ENCODE peak calls at places on chromosomes 13 and 19, in eight cellular contexts. One of them, this sample, is unnamed. For H3K4me1 and H3K36me3, the result is how much of the 10 kb centered on the place peaks cover.

GRCh38 chr13:32153056-32153455 is 121.5 kb downstream of the FRY start:
- DNase-seq in neural progenitor cell: no peak
- DNase-seq in prostate gland: no peak
- DNase-seq in uterus: no peak
- DNase-seq in heart right ventricle: no peak
- DNase-seq in aorta: no peak
- DNase-seq in effector memory CD4-positive, alpha-beta T cell: no peak
- DNase-seq in thoracic aorta: no peak
- DNase-seq in this sample: no peak

GRCh38 chr13:90068658-90069057 is 1278.8 kb upstream of the MIR17HG start:
- DNase-seq in neural progenitor cell: no peak
- DNase-seq in prostate gland: no peak
- DNase-seq in uterus: no peak
- DNase-seq in heart right ventricle: no peak
- DNase-seq in aorta: no peak
- DNase-seq in effector memory CD4-positive, alpha-beta T cell: no peak
- DNase-seq in thoracic aorta: no peak
- DNase-seq in this sample: no peak

GRCh38 chr13:75124415-75124814 is 357.6 kb downstream of the TBC1D4 start:
- DNase-seq in neural progenitor cell: no peak
- DNase-seq in prostate gland: no peak
- DNase-seq in uterus: no peak
- DNase-seq in heart right ventricle: no peak
- DNase-seq in aorta: no peak
- DNase-seq in effector memory CD4-positive, alpha-beta T cell: no peak
- DNase-seq in thoracic aorta: no peak
- DNase-seq in this sample: no peak

GRCh38 chr19:1672038-1672768 is 19.8 kb upstream of the TCF3 start:
- DNase-seq in neural progenitor cell: peak
- DNase-seq in prostate gland: no peak
- DNase-seq in uterus: no peak
- DNase-seq in heart right ventricle: peak
- DNase-seq in aorta: no peak
- DNase-seq in effector memory CD4-positive, alpha-beta T cell: no peak
- DNase-seq in thoracic aorta: no peak
- DNase-seq in this sample: no peak

GRCh38 chr13:85430216-85430615 is 369.0 kb downstream of the SLITRK6 start:
- DNase-seq in neural progenitor cell: no peak
- DNase-seq in prostate gland: no peak
- DNase-seq in uterus: no peak
- DNase-seq in heart right ventricle: no peak
- DNase-seq in aorta: no peak
- DNase-seq in effector memory CD4-positive, alpha-beta T cell: no peak
- DNase-seq in thoracic aorta: no peak
- DNase-seq in this sample: no peak

GRCh38 chr19:1466461-1467227 is 12.4 kb downstream of the C19orf25 start:
- DNase-seq in neural progenitor cell: peak
- DNase-seq in prostate gland: no peak
- DNase-seq in uterus: no peak
- DNase-seq in heart right ventricle: peak
- DNase-seq in aorta: no peak
- DNase-seq in effector memory CD4-positive, alpha-beta T cell: no peak
- DNase-seq in thoracic aorta: no peak
- DNase-seq in this sample: no peak

GRCh38 chr13:36875955-36876354 is 44.1 kb downstream of the SMAD9 start:
- DNase-seq in neural progenitor cell: no peak
- DNase-seq in prostate gland: no peak
- DNase-seq in uterus: no peak
- DNase-seq in heart right ventricle: no peak
- DNase-seq in aorta: no peak
- DNase-seq in effector memory CD4-positive, alpha-beta T cell: no peak
- DNase-seq in thoracic aorta: no peak
- DNase-seq in this sample: no peak

GRCh38 chr19:27676877-27677276 is 1536.1 kb downstream of the UQCRFS1 start:
- DNase-seq in neural progenitor cell: no peak
- DNase-seq in prostate gland: no peak
- DNase-seq in uterus: no peak
- DNase-seq in heart right ventricle: no peak
- DNase-seq in aorta: no peak
- DNase-seq in effector memory CD4-positive, alpha-beta T cell: no peak
- DNase-seq in thoracic aorta: no peak
- DNase-seq in this sample: no peak

GRCh38 chr19:398719-399118 is 10.2 kb downstream of the C2CD4C start:
- DNase-seq in neural progenitor cell: no peak
- DNase-seq in prostate gland: no peak
- DNase-seq in uterus: peak
- DNase-seq in heart right ventricle: no peak
- DNase-seq in aorta: peak
- DNase-seq in effector memory CD4-positive, alpha-beta T cell: no peak
- DNase-seq in thoracic aorta: no peak
- DNase-seq in this sample: no peak

GRCh38 chr19:13350761-13351160 is 155.5 kb downstream of the CACNA1A start:
- DNase-seq in neural progenitor cell: no peak
- DNase-seq in prostate gland: no peak
- DNase-seq in uterus: no peak
- DNase-seq in heart right ventricle: no peak
- DNase-seq in aorta: no peak
- DNase-seq in effector memory CD4-positive, alpha-beta T cell: no peak
- DNase-seq in thoracic aorta: no peak
- DNase-seq in this sample: no peak

GRCh38 chr13:44516771-44517170 is 59.4 kb downstream of the TSC22D1 start:
- DNase-seq in neural progenitor cell: peak
- DNase-seq in prostate gland: no peak
- DNase-seq in uterus: no peak
- DNase-seq in heart right ventricle: no peak
- DNase-seq in aorta: no peak
- DNase-seq in effector memory CD4-positive, alpha-beta T cell: no peak
- DNase-seq in thoracic aorta: no peak
- DNase-seq in this sample: peak

GRCh38 chr13:67392014-67392413 is 161.9 kb upstream of the PCDH9 start:
- DNase-seq in neural progenitor cell: no peak
- DNase-seq in prostate gland: no peak
- DNase-seq in uterus: no peak
- DNase-seq in heart right ventricle: no peak
- DNase-seq in aorta: no peak
- DNase-seq in effector memory CD4-positive, alpha-beta T cell: no peak
- DNase-seq in thoracic aorta: no peak
- DNase-seq in this sample: no peak

GRCh38 chr13:110462091-110462490 is 99.4 kb downstream of the RAB20 start:
- DNase-seq in neural progenitor cell: no peak
- DNase-seq in prostate gland: no peak
- DNase-seq in uterus: no peak
- DNase-seq in heart right ventricle: no peak
- DNase-seq in aorta: no peak
- DNase-seq in effector memory CD4-positive, alpha-beta T cell: no peak
- DNase-seq in thoracic aorta: no peak
- DNase-seq in this sample: no peak

GRCh38 chr13:55673910-55674309 is 1466.8 kb upstream of the PRR20A start:
- DNase-seq in neural progenitor cell: no peak
- DNase-seq in prostate gland: no peak
- DNase-seq in uterus: no peak
- DNase-seq in heart right ventricle: no peak
- DNase-seq in aorta: no peak
- DNase-seq in effector memory CD4-positive, alpha-beta T cell: no peak
- DNase-seq in thoracic aorta: no peak
- DNase-seq in this sample: no peak

GRCh38 chr13:23609414-23610186 is 39.4 kb downstream of the TNFRSF19 start:
- DNase-seq in neural progenitor cell: no peak
- DNase-seq in prostate gland: peak
- DNase-seq in uterus: peak
- DNase-seq in heart right ventricle: no peak
- DNase-seq in aorta: no peak
- DNase-seq in effector memory CD4-positive, alpha-beta T cell: no peak
- DNase-seq in thoracic aorta: no peak
- DNase-seq in this sample: no peak
- H3K27ac ChIP-seq in neural progenitor cell: no peak
- H3K27ac ChIP-seq in prostate gland: peak
- H3K27ac ChIP-seq in uterus: peak
- H3K27ac ChIP-seq in heart right ventricle: peak
- H3K27ac ChIP-seq in aorta: no peak
- H3K27ac ChIP-seq in effector memory CD4-positive, alpha-beta T cell: no peak
- H3K27ac ChIP-seq in thoracic aorta: no peak
- H3K27ac ChIP-seq in this sample: no peak

GRCh38 chr13:49533011-49533410 is 37.3 kb downstream of the PHF11 start:
- DNase-seq in neural progenitor cell: no peak
- DNase-seq in prostate gland: no peak
- DNase-seq in uterus: no peak
- DNase-seq in heart right ventricle: no peak
- DNase-seq in aorta: no peak
- DNase-seq in effector memory CD4-positive, alpha-beta T cell: no peak
- DNase-seq in thoracic aorta: no peak
- DNase-seq in this sample: no peak
- H3K4me1 ChIP-seq in neural progenitor cell: under half
- H3K4me1 ChIP-seq in prostate gland: under half
- H3K4me1 ChIP-seq in uterus: under half
- H3K4me1 ChIP-seq in heart right ventricle: under half
- H3K4me1 ChIP-seq in aorta: under half
- H3K4me1 ChIP-seq in effector memory CD4-positive, alpha-beta T cell: under half
- H3K4me1 ChIP-seq in thoracic aorta: under half
- H3K4me1 ChIP-seq in this sample: under half

GRCh38 chr19:44893704-44894103 is 2.6 kb downstream of the TOMM40 start:
- DNase-seq in neural progenitor cell: no peak
- DNase-seq in prostate gland: no peak
- DNase-seq in uterus: no peak
- DNase-seq in heart right ventricle: no peak
- DNase-seq in aorta: no peak
- DNase-seq in effector memory CD4-positive, alpha-beta T cell: no peak
- DNase-seq in thoracic aorta: no peak
- DNase-seq in this sample: no peak

GRCh38 chr19:44890366-44891015 is 563 bp upstream of the TOMM40 start:
- DNase-seq in neural progenitor cell: no peak
- DNase-seq in prostate gland: peak
- DNase-seq in uterus: no peak
- DNase-seq in heart right ventricle: peak
- DNase-seq in aorta: no peak
- DNase-seq in effector memory CD4-positive, alpha-beta T cell: peak
- DNase-seq in thoracic aorta: peak
- DNase-seq in this sample: peak

GRCh38 chr19:44891016-44891882 is at the start of gene TOMM40:
- DNase-seq in neural progenitor cell: peak
- DNase-seq in prostate gland: no peak
- DNase-seq in uterus: peak
- DNase-seq in heart right ventricle: no peak
- DNase-seq in aorta: peak
- DNase-seq in effector memory CD4-positive, alpha-beta T cell: no peak
- DNase-seq in thoracic aorta: peak
- DNase-seq in this sample: peak

GRCh38 chr19:44894946-44895345 is 3.9 kb downstream of the TOMM40 start:
- DNase-seq in neural progenitor cell: no peak
- DNase-seq in prostate gland: no peak
- DNase-seq in uterus: no peak
- DNase-seq in heart right ventricle: no peak
- DNase-seq in aorta: no peak
- DNase-seq in effector memory CD4-positive, alpha-beta T cell: no peak
- DNase-seq in thoracic aorta: no peak
- DNase-seq in this sample: no peak

GRCh38 chr19:44892932-44893331 is 1.9 kb downstream of the TOMM40 start:
- DNase-seq in neural progenitor cell: no peak
- DNase-seq in prostate gland: no peak
- DNase-seq in uterus: no peak
- DNase-seq in heart right ventricle: no peak
- DNase-seq in aorta: no peak
- DNase-seq in effector memory CD4-positive, alpha-beta T cell: no peak
- DNase-seq in thoracic aorta: no peak
- DNase-seq in this sample: no peak
- H3K36me3 ChIP-seq in neural progenitor cell: under half
- H3K36me3 ChIP-seq in prostate gland: under half
- H3K36me3 ChIP-seq in uterus: under half
- H3K36me3 ChIP-seq in heart right ventricle: half or more
- H3K36me3 ChIP-seq in aorta: under half
- H3K36me3 ChIP-seq in effector memory CD4-positive, alpha-beta T cell: under half
- H3K36me3 ChIP-seq in thoracic aorta: under half
- H3K36me3 ChIP-seq in this sample: under half

DNA sequence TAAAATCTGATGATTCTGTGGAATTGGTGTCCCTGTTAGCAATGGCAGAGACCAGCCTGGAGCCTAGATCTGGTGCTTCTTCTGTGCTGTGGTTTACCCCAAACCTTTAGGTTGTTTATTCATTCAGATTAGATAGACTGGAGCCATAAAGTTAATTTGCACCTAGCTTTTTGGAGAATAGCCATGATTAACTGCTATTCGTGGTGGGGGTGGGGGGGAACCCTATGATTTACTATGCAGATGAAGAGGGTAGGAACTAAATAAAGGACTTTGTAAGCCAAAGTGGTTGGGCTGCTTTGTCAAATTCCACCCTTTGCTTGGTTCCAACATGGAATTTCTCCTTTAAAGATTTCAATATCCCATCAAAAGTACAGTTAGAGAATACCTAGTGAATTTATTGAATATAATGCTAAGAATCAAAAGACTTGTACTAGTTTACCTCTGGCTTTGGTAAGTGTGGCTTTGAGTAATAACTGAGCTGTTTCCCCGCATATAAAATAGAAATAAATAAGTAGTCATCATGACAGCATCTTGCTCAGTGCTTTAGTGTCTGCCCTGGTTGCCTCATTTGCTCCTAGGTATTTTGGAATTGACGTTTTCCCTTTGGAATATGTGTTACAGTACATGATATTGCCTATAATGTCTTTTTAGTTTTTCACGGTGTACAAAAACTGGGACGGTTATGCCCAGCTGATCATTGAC is 27.6 kb downstream of the SKA3 start:
- DNase-seq in neural progenitor cell: no peak
- DNase-seq in prostate gland: no peak
- DNase-seq in uterus: no peak
- DNase-seq in heart right ventricle: no peak
- DNase-seq in aorta: no peak
- DNase-seq in effector memory CD4-positive, alpha-beta T cell: no peak
- DNase-seq in thoracic aorta: no peak
- DNase-seq in this sample: no peak
- H3K27ac ChIP-seq in neural progenitor cell: no peak
- H3K27ac ChIP-seq in prostate gland: no peak
- H3K27ac ChIP-seq in uterus: no peak
- H3K27ac ChIP-seq in heart right ventricle: peak
- H3K27ac ChIP-seq in aorta: no peak
- H3K27ac ChIP-seq in effector memory CD4-positive, alpha-beta T cell: no peak
- H3K27ac ChIP-seq in thoracic aorta: no peak
- H3K27ac ChIP-seq in this sample: no peak

DNA sequence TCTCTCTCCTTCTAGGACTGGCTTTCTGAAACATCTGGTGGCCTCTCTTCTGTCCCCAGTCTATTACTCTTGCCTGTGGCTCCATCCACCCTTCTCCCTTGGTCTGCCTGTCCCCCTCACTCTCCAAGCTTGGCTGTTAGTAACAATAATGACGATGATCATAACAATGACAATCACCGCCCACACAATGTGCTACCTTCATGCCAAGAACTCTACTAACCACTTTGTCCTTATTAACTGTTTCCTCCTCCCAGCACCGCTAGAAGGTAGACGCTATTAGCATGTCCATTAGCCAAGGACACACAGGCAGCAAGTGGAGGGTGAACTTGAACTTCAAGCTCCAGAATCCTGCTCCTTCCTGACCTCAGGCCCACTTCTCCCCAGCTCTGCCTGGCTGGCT is 2.7 kb downstream of the GYS1 start:
- DNase-seq in neural progenitor cell: no peak
- DNase-seq in prostate gland: no peak
- DNase-seq in uterus: no peak
- DNase-seq in heart right ventricle: no peak
- DNase-seq in aorta: no peak
- DNase-seq in effector memory CD4-positive, alpha-beta T cell: no peak
- DNase-seq in thoracic aorta: no peak
- DNase-seq in this sample: no peak
- H3K4me1 ChIP-seq in neural progenitor cell: under half
- H3K4me1 ChIP-seq in prostate gland: under half
- H3K4me1 ChIP-seq in uterus: under half
- H3K4me1 ChIP-seq in heart right ventricle: under half
- H3K4me1 ChIP-seq in aorta: under half
- H3K4me1 ChIP-seq in effector memory CD4-positive, alpha-beta T cell: under half
- H3K4me1 ChIP-seq in thoracic aorta: under half
- H3K4me1 ChIP-seq in this sample: under half